ENCODE peak calls at places on chromosomes 6 and 20, in four cellular contexts. One of them, this sample, is unnamed.

GRCh38 chr6:142500265-142500786 is 198.5 kb downstream of the ADGRG6 start:
- DNase-seq in Calu3: no peak
- DNase-seq in H1: no peak
- DNase-seq in A549: no peak
- DNase-seq in this sample: no peak

GRCh38 chr6:19691465-19692167 is 145.6 kb upstream of the ID4 start:
- DNase-seq in Calu3: no peak
- DNase-seq in H1: peak; percentile 72
- DNase-seq in A549: no peak
- DNase-seq in this sample: no peak

GRCh38 chr6:31578461-31579118 is 3.2 kb downstream of the TNF start:
- DNase-seq in Calu3: peak; percentile 45
- DNase-seq in H1: no peak
- DNase-seq in A549: no peak
- DNase-seq in this sample: peak; percentile 65

GRCh38 chr20:59733326-59733725 is 129.0 kb downstream of the PHACTR3 start:
- DNase-seq in Calu3: no peak
- DNase-seq in H1: no peak
- DNase-seq in A549: no peak
- DNase-seq in this sample: no peak

GRCh38 chr6:87407531-87407895 is 259 bp upstream of the CFAP206 start:
- DNase-seq in Calu3: peak; percentile 44
- DNase-seq in H1: no peak
- DNase-seq in A549: no peak
- DNase-seq in this sample: no peak

GRCh38 chr6:89118931-89119330 is 1.1 kb upstream of the SRSF12 start:
- DNase-seq in Calu3: no peak
- DNase-seq in H1: no peak
- DNase-seq in A549: no peak
- DNase-seq in this sample: no peak

GRCh38 chr6:23218751-23219150 is 649.4 kb downstream of the HDGFL1 start:
- DNase-seq in Calu3: no peak
- DNase-seq in H1: no peak
- DNase-seq in A549: no peak
- DNase-seq in this sample: no peak

GRCh38 chr6:166591961-166592520 is 5.6 kb upstream of the RAMACL start:
- DNase-seq in Calu3: no peak
- DNase-seq in H1: no peak
- DNase-seq in A549: no peak
- DNase-seq in this sample: no peak

GRCh38 chr6:125587624-125588023 is 161.8 kb upstream of the HEY2 start:
- DNase-seq in Calu3: no peak
- DNase-seq in H1: no peak
- DNase-seq in A549: no peak
- DNase-seq in this sample: no peak

GRCh38 chr6:43838276-43839036 is 68.4 kb downstream of the VEGFA start:
- DNase-seq in Calu3: peak; percentile 59
- DNase-seq in H1: no peak
- DNase-seq in A549: peak; percentile 58
- DNase-seq in this sample: peak; percentile 34

GRCh38 chr20:15834857-15835256 is 738.4 kb downstream of the KIF16B start:
- DNase-seq in Calu3: no peak
- DNase-seq in H1: no peak
- DNase-seq in A549: no peak
- DNase-seq in this sample: peak; percentile 44

GRCh38 chr6:43396408-43397149 is 27.1 kb upstream of the ZNF318 start:
- DNase-seq in Calu3: peak; percentile 62
- DNase-seq in H1: no peak
- DNase-seq in A549: no peak
- DNase-seq in this sample: no peak

GRCh38 chr20:25532971-25533391 is 52.4 kb downstream of the NINL start:
- DNase-seq in Calu3: no peak
- DNase-seq in H1: no peak
- DNase-seq in A549: no peak
- DNase-seq in this sample: no peak

DNA sequence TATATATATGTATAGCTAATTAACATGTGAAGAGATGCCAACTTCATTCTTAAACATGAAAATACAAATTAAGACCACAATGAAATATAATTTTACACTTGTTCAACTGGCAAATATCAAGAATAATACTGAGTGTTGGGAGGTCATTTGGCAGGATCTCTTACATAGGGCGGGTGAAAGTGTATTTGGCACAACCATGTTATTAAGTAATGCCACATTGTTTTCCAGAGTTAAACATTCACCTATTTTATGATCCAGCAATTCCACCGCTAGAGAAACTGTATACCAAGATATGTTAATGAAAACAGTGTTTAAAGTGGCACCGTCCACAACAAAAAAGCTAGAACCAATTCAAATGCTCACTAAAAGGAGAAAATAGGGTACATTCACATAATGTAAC is 14.1 kb downstream of the MOCS1 start:
- DNase-seq in Calu3: no peak
- DNase-seq in H1: no peak
- DNase-seq in A549: no peak
- DNase-seq in this sample: no peak
- TF ChIP-seq CTCF in Calu3: no peak
- TF ChIP-seq CTCF in H1: no peak
- TF ChIP-seq CTCF in A549: no peak
- TF ChIP-seq CTCF in this sample: no peak

GRCh38 chr6:133961831-133962230 is 8.8 kb downstream of the TBPL1 start:
- DNase-seq in Calu3: no peak
- DNase-seq in H1: no peak
- DNase-seq in A549: no peak
- DNase-seq in this sample: no peak
- TF ChIP-seq CTCF in Calu3: no peak
- TF ChIP-seq CTCF in H1: no peak
- TF ChIP-seq CTCF in A549: no peak
- TF ChIP-seq CTCF in this sample: no peak

GRCh38 chr6:111566873-111567517 is 38.7 kb downstream of the TRAF3IP2 start:
- DNase-seq in Calu3: no peak
- DNase-seq in H1: no peak
- DNase-seq in A549: no peak
- DNase-seq in this sample: no peak

GRCh38 chr6:111566222-111566717 is 39.4 kb downstream of the TRAF3IP2 start:
- DNase-seq in Calu3: no peak
- DNase-seq in H1: no peak
- DNase-seq in A549: no peak
- DNase-seq in this sample: no peak

GRCh38 chr6:111563581-111563980 is 42.1 kb downstream of the TRAF3IP2 start:
- DNase-seq in Calu3: no peak
- DNase-seq in H1: no peak
- DNase-seq in A549: no peak
- DNase-seq in this sample: no peak

GRCh38 chr6:111564482-111564945 is 41.2 kb downstream of the TRAF3IP2 start:
- DNase-seq in Calu3: no peak
- DNase-seq in H1: no peak
- DNase-seq in A549: no peak
- DNase-seq in this sample: no peak

DNA sequence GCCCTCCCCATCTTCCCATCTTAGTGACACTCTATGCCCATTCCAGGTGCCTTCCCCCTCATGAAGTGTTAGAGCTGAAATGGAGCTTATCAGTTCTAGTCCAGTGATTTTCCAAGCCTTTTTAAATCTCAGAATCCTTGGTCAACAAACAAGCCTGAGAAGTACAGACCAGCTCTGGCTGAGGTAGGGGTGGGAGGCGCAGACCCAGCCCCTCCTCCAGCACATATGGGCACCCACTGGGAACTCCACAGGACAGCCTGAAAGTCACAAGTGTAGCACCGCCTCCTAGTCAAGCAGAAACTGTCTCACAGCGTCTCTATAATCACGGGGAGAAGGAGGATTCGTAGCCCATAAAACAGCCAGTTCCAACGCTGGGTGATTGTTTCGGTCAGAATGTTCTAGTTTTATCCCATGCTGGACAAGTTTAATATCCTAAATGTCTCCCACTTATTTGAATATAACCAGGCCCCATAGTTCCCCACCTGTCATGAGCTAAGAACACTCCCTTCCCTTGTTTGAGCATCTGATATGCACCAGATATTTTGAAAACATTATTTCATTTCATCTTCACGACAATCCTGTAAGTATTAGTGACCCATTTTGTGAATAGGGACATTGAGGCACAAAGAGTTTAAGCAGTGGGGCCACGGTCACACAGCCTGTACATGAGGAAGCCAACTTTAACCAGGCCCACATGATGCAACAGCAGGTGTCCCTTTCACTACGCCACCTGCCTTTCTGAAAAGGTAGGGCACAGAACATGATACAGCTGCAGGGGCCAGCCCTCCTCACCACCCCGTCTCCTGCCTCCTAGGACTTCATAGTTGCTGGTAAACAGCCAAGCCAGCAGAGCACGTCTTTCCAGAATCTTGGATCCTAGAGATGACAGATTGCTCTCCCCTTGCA is 40.1 kb downstream of the TRAF3IP2 start:
- DNase-seq in Calu3: peak; percentile 18
- DNase-seq in H1: no peak
- DNase-seq in A549: peak; percentile 19
- DNase-seq in this sample: peak; percentile 52
- TF ChIP-seq CTCF in Calu3: no peak
- TF ChIP-seq CTCF in H1: peak; percentile 39
- TF ChIP-seq CTCF in A549: no peak
- TF ChIP-seq CTCF in this sample: peak; percentile 17

GRCh38 chr20:50731930-50732690 is 730 bp downstream of the PARD6B start:
- DNase-seq in Calu3: no peak
- DNase-seq in H1: no peak
- DNase-seq in A549: peak; percentile 41
- DNase-seq in this sample: no peak
- TF ChIP-seq CTCF in Calu3: no peak
- TF ChIP-seq CTCF in H1: peak; percentile 4
- TF ChIP-seq CTCF in A549: no peak
- TF ChIP-seq CTCF in this sample: no peak

GRCh38 chr20:63959699-63960075 is 3.5 kb upstream of the UCKL1 start:
- DNase-seq in Calu3: no peak
- DNase-seq in H1: no peak
- DNase-seq in A549: no peak
- DNase-seq in this sample: no peak

GRCh38 chr20:63963784-63964301 is 5.9 kb downstream of the ZNF512B start:
- DNase-seq in Calu3: no peak
- DNase-seq in H1: no peak
- DNase-seq in A549: no peak
- DNase-seq in this sample: no peak

GRCh38 chr20:63962426-63963347 is 6.5 kb upstream of the UCKL1 start:
- DNase-seq in Calu3: no peak
- DNase-seq in H1: no peak
- DNase-seq in A549: no peak
- DNase-seq in this sample: no peak

GRCh38 chr20:63963348-63963741 is 6.4 kb downstream of the ZNF512B start:
- DNase-seq in Calu3: no peak
- DNase-seq in H1: no peak
- DNase-seq in A549: no peak
- DNase-seq in this sample: no peak

DNA sequence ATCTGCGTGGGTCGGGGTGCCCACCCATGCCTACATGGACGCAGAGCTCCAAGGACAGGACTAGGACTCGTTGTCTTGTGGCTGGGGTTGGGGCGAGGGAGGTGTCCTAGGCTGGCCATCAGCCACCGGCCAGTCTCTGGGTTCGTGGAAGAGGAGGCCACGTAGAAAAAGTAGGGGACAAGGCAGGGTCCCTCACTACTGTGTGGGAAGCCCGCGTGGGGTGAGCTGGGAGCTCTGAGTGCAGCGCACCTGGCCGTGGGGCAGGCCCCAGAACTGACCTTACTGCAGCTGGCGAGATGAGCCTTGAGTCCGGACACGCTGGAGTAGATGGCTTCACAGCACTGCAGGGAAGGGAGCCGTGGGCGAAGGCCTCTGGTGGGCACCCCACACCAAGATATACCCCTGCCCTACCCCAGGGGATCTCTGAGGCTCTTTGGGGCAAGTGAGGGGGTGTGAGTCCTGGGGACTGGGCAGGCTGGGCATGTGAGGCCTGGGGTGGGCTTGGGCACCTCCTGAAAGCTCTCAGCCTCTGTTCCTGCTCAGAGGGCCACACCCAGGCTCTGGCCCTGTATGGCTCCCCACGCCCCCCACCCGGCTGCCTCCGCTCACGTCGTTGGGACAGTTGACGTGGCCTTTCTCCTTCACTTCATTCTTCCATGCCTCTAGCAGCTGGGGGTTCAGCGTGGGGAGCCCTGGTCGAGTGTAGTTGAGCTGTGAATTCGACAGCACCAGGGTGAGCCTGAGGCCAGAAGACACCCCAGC is 5.6 kb upstream of the UCKL1 start:
- DNase-seq in Calu3: no peak
- DNase-seq in H1: no peak
- DNase-seq in A549: no peak
- DNase-seq in this sample: no peak
- TF ChIP-seq CTCF in Calu3: no peak
- TF ChIP-seq CTCF in H1: no peak
- TF ChIP-seq CTCF in A549: no peak
- TF ChIP-seq CTCF in this sample: no peak

GRCh38 chr6:150720774-150721233 is 121.1 kb downstream of the PLEKHG1 start:
- DNase-seq in Calu3: peak; percentile 47
- DNase-seq in H1: no peak
- DNase-seq in A549: no peak
- DNase-seq in this sample: no peak
- TF ChIP-seq CTCF in Calu3: no peak
- TF ChIP-seq CTCF in H1: no peak
- TF ChIP-seq CTCF in A549: no peak
- TF ChIP-seq CTCF in this sample: no peak

GRCh38 chr6:139376054-139376355 is 1.6 kb upstream of the CITED2 start:
- DNase-seq in Calu3: no peak
- DNase-seq in H1: no peak
- DNase-seq in A549: no peak
- DNase-seq in this sample: no peak

GRCh38 chr6:139376604-139377218 is 2.3 kb upstream of the CITED2 start:
- DNase-seq in Calu3: peak; percentile 18
- DNase-seq in H1: no peak
- DNase-seq in A549: peak; percentile 44
- DNase-seq in this sample: peak; percentile 90

GRCh38 chr6:139374357-139375238 is at the start of gene CITED2:
- DNase-seq in Calu3: peak; percentile 88
- DNase-seq in H1: peak; percentile 97
- DNase-seq in A549: peak; percentile 92
- DNase-seq in this sample: peak; percentile 95

GRCh38 chr6:139373928-139374356 is 506 bp downstream of the CITED2 start:
- DNase-seq in Calu3: no peak
- DNase-seq in H1: no peak
- DNase-seq in A549: no peak
- DNase-seq in this sample: no peak

GRCh38 chr6:139375239-139376053 is 998 bp upstream of the CITED2 start:
- DNase-seq in Calu3: peak; percentile 87
- DNase-seq in H1: peak; percentile 91
- DNase-seq in A549: peak; percentile 93
- DNase-seq in this sample: peak; percentile 98
- TF ChIP-seq CTCF in Calu3: no peak
- TF ChIP-seq CTCF in H1: no peak
- TF ChIP-seq CTCF in A549: no peak
- TF ChIP-seq CTCF in this sample: no peak